ENCODE peak calls at places on chromosomes 1 and 21, in nine cellular contexts. J is Panc1, Q is BE2C, Y is adipocyte, C is psoas muscle, O is OCI-LY7, M is ovary, G is esophagus squamous epithelium, L is right lobe of liver. H is an unnamed sample.

GRCh38 chr1:31570906-31571305 is 5.4 kb upstream of the TINAGL1 start:
- DNase-seq in J (no peak), Q (no peak), Y (no peak), C (no peak), O (no peak), M (no peak), G (no peak), L (no peak), H (no peak)

GRCh38 chr1:244662604-244663003 is 9.7 kb downstream of the DESI2 start:
- DNase-seq in J (no peak), Q (no peak), Y (no peak), C (no peak), O (no peak), M (no peak), G (no peak), L (no peak), H (no peak)

GRCh38 chr1:151581446-151581845 is 30.4 kb upstream of the SNX27 start:
- DNase-seq in J (no peak), Q (no peak), Y (no peak), C (no peak), O (no peak), M (no peak), G (no peak), L (no peak), H (no peak)

GRCh38 chr1:175968486-175969182 is 225.2 kb upstream of the TNR start:
- DNase-seq in J (no peak), Q (no peak), Y (peak; percentile 34), C (no peak), O (no peak), M (no peak), G (no peak), L (no peak), H (no peak)

GRCh38 chr21:45698493-45698947 is 55.0 kb downstream of the PCBP3 start:
- DNase-seq in J (no peak), Q (peak; percentile 60), Y (peak; percentile 84), C (no peak), O (no peak), M (no peak), G (no peak), L (no peak), H (no peak)

GRCh38 chr1:154621875-154622274 is 13.9 kb upstream of the ADAR start:
- DNase-seq in J (no peak), Q (no peak), Y (no peak), C (no peak), O (no peak), M (no peak), G (no peak), L (no peak), H (no peak)

GRCh38 chr21:16554522-16554921 is 824.7 kb downstream of the USP25 start:
- DNase-seq in J (no peak), Q (peak; percentile 59), Y (no peak), C (no peak), O (no peak), M (no peak), G (no peak), L (no peak), H (no peak)

GRCh38 chr1:197737916-197738315 is 37.4 kb downstream of the DENND1B start:
- DNase-seq in J (no peak), Q (no peak), Y (no peak), C (no peak), O (no peak), M (no peak), G (no peak), L (no peak), H (no peak)

GRCh38 chr1:23473037-23473800 is 10.8 kb downstream of the ASAP3 start:
- DNase-seq in J (no peak), Q (no peak), Y (peak; percentile 71), C (no peak), O (no peak), M (no peak), G (no peak), L (no peak), H (no peak)

GRCh38 chr1:98555814-98556213 is 105.7 kb upstream of the SNX7 start:
- DNase-seq in J (no peak), Q (no peak), Y (no peak), C (no peak), O (no peak), M (no peak), G (no peak), L (no peak), H (no peak)

GRCh38 chr1:175127565-175127964 is 59.9 kb downstream of the TNN start:
- DNase-seq in J (no peak), Q (no peak), Y (no peak), C (no peak), O (no peak), M (no peak), G (no peak), L (peak; percentile 57), H (no peak)

GRCh38 chr1:194117582-194117981 is 931.2 kb upstream of the B3GALT2 start:
- DNase-seq in J (no peak), Q (no peak), Y (no peak), C (no peak), O (peak; percentile 12), M (no peak), G (no peak), L (no peak), H (no peak)

GRCh38 chr1:111731956-111732355 is 7.2 kb downstream of the INKA2 start:
- DNase-seq in J (no peak), Q (no peak), Y (no peak), C (no peak), O (no peak), M (no peak), G (no peak), L (peak; percentile 37), H (no peak)
- H3K4me1 ChIP-seq in J (no peaks in the 10 kb centered on the region), Q (no peaks in the 10 kb centered on the region), Y (peaks cover 69% of the 10 kb centered on the region), C (peaks cover 87% of the 10 kb centered on the region), O (peaks cover 4% of the 10 kb centered on the region), M (peaks cover 13% of the 10 kb centered on the region), G (peaks cover 13% of the 10 kb centered on the region), L (no peaks in the 10 kb centered on the region), H (no peaks in the 10 kb centered on the region)

GRCh38 chr21:42722808-42723470 is 69.5 kb downstream of the PDE9A start:
- DNase-seq in J (no peak), Q (no peak), Y (no peak), C (no peak), O (no peak), M (no peak), G (no peak), L (no peak), H (no peak)

GRCh38 chr21:42722153-42722552 is 68.7 kb downstream of the PDE9A start:
- DNase-seq in J (no peak), Q (no peak), Y (no peak), C (no peak), O (no peak), M (no peak), G (no peak), L (no peak), H (no peak)

GRCh38 chr21:42725416-42725930 is 72.1 kb downstream of the PDE9A start:
- DNase-seq in J (no peak), Q (no peak), Y (no peak), C (no peak), O (no peak), M (no peak), G (no peak), L (no peak), H (no peak)

GRCh38 chr21:42724226-42724920 is 71.0 kb downstream of the PDE9A start:
- DNase-seq in J (no peak), Q (no peak), Y (peak; percentile 88), C (no peak), O (no peak), M (no peak), G (no peak), L (no peak), H (no peak)

GRCh38 chr21:42721341-42721824 is 68.0 kb downstream of the PDE9A start:
- DNase-seq in J (no peak), Q (no peak), Y (no peak), C (no peak), O (no peak), M (no peak), G (no peak), L (peak; percentile 74), H (no peak)
- H3K4me1 ChIP-seq in J (no peaks in the 10 kb centered on the region), Q (peaks cover 5% of the 10 kb centered on the region), Y (peaks cover 30% of the 10 kb centered on the region), C (no peaks in the 10 kb centered on the region), O (no peaks in the 10 kb centered on the region), M (peaks cover 2% of the 10 kb centered on the region), G (no peaks in the 10 kb centered on the region), L (no peaks in the 10 kb centered on the region), H (peaks cover 2% of the 10 kb centered on the region)

GRCh38 chr1:173362543-173362942 is 114.6 kb upstream of the PRDX6 start:
- DNase-seq in J (no peak), Q (no peak), Y (no peak), C (no peak), O (no peak), M (no peak), G (no peak), L (no peak), H (no peak)
- H3K4me1 ChIP-seq in J (no peaks in the 10 kb centered on the region), Q (no peaks in the 10 kb centered on the region), Y (no peaks in the 10 kb centered on the region), C (no peaks in the 10 kb centered on the region), O (peaks cover 18% of the 10 kb centered on the region), M (no peaks in the 10 kb centered on the region), G (no peaks in the 10 kb centered on the region), L (no peaks in the 10 kb centered on the region), H (no peaks in the 10 kb centered on the region)

DNA sequence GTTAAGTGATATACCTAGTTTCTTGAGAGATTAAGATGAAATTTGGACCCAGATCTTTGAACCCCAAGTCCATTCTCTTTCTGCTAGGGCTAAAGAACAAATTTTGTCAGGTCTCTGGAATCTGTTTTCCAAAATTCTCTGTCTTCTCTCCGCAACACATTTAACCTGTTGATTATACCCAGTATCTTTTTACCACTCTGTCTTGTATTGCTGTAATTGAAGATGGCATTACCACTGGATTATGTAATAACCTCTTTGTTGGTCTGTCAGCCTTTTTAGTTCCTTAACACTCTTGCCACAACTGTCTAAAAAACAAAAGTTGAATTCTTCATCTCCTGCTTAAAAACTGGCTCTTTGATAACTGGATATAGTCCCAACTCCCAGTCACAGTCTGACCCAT is 3.0 kb downstream of the SRP9 start:
- DNase-seq in J (no peak), Q (no peak), Y (no peak), C (no peak), O (no peak), M (no peak), G (no peak), L (no peak), H (no peak)
- H3K4me1 ChIP-seq in J (peaks cover 24% of the 10 kb centered on the region), Q (peaks cover 5% of the 10 kb centered on the region), Y (peaks cover 35% of the 10 kb centered on the region), C (peaks cover 52% of the 10 kb centered on the region), O (peaks cover 62% of the 10 kb centered on the region), M (peaks cover 6% of the 10 kb centered on the region), G (peaks cover 10% of the 10 kb centered on the region), L (no peaks in the 10 kb centered on the region), H (peaks cover 17% of the 10 kb centered on the region)

GRCh38 chr1:53769780-53770179 is 30.8 kb upstream of the GLIS1 start:
- DNase-seq in J (no peak), Q (no peak), Y (peak; percentile 84), C (no peak), O (no peak), M (no peak), G (no peak), L (no peak), H (no peak)
- H3K4me1 ChIP-seq in J (no peaks in the 10 kb centered on the region), Q (no peaks in the 10 kb centered on the region), Y (peaks cover 36% of the 10 kb centered on the region), C (no peaks in the 10 kb centered on the region), O (no peaks in the 10 kb centered on the region), M (no peaks in the 10 kb centered on the region), G (no peaks in the 10 kb centered on the region), L (no peaks in the 10 kb centered on the region), H (no peaks in the 10 kb centered on the region)

GRCh38 chr1:206691604-206692003 is 6.9 kb downstream of the MAPKAPK2 start:
- DNase-seq in J (no peak), Q (no peak), Y (no peak), C (peak; percentile 82), O (no peak), M (no peak), G (no peak), L (peak; percentile 91), H (no peak)
- H3K4me1 ChIP-seq in J (peaks cover 54% of the 10 kb centered on the region), Q (no peaks in the 10 kb centered on the region), Y (peaks cover 80% of the 10 kb centered on the region), C (peaks cover 100% of the 10 kb centered on the region), O (peaks cover 8% of the 10 kb centered on the region), M (peaks cover 48% of the 10 kb centered on the region), G (peaks cover 34% of the 10 kb centered on the region), L (no peaks in the 10 kb centered on the region), H (peaks cover 74% of the 10 kb centered on the region)

H was measured in pancreas.